ENCODE peak calls at places on chromosomes 11 and 22, in ten cellular contexts. S is colonic mucosa; Q is lower lobe of right lung; F is CD8-positive, alpha-beta T cell; A is suprapubic skin; N is transverse colon; D is mammary epithelial cell; K is HL-60; B is fibroblast of lung; R is uterus. T is an unnamed sample.

GRCh38 chr11:78226684-78227680 is 38.3 kb downstream of the USP35 start:
- DNase-seq in S (no peak), Q (no peak), F (no peak), A (peak), N (no peak), D (no peak), K (no peak), B (no peak), R (no peak), T (no peak)

GRCh38 chr11:129968611-129969419 is 33.8 kb downstream of the PRDM10 start:
- DNase-seq in S (no peak), Q (no peak), F (no peak), A (no peak), N (no peak), D (no peak), K (peak), B (no peak), R (no peak), T (no peak)

GRCh38 chr11:30635401-30635989 is 49.3 kb upstream of the MPPED2 start:
- DNase-seq in S (no peak), Q (no peak), F (no peak), A (no peak), N (no peak), D (no peak), K (no peak), B (peak), R (no peak), T (peak)

GRCh38 chr22:28246392-28246791 is 327.3 kb upstream of the PITPNB start:
- DNase-seq in S (no peak), Q (no peak), F (no peak), A (no peak), N (no peak), D (no peak), K (no peak), B (peak), R (no peak), T (no peak)

GRCh38 chr11:324131-324530 is 3.5 kb upstream of the IFITM3 start:
- DNase-seq in S (no peak), Q (no peak), F (no peak), A (no peak), N (no peak), D (no peak), K (no peak), B (no peak), R (peak), T (peak)

GRCh38 chr11:6646631-6647281 is 8.9 kb downstream of the DCHS1 start:
- DNase-seq in S (peak), Q (no peak), F (peak), A (no peak), N (no peak), D (no peak), K (peak), B (no peak), R (peak), T (peak)

GRCh38 chr11:122733301-122733686 is 77.8 kb downstream of the UBASH3B start:
- DNase-seq in S (no peak), Q (peak), F (no peak), A (no peak), N (no peak), D (no peak), K (no peak), B (peak), R (no peak), T (no peak)

GRCh38 chr11:128765571-128766530 is 72.0 kb downstream of the FLI1 start:
- DNase-seq in S (no peak), Q (no peak), F (no peak), A (no peak), N (no peak), D (no peak), K (no peak), B (peak), R (no peak), T (no peak)

GRCh38 chr11:111540921-111541208 is 345 bp downstream of the LAYN start:
- DNase-seq in S (no peak), Q (no peak), F (no peak), A (no peak), N (no peak), D (no peak), K (no peak), B (no peak), R (no peak), T (no peak)

GRCh38 chr22:44583076-44583760 is 85.2 kb upstream of the RTL6 start:
- DNase-seq in S (no peak), Q (peak), F (no peak), A (peak), N (no peak), D (peak), K (no peak), B (peak), R (peak), T (peak)

GRCh38 chr22:41367039-41367679 is 14.6 kb upstream of the TEF start:
- DNase-seq in S (peak), Q (peak), F (no peak), A (peak), N (peak), D (peak), K (peak), B (peak), R (peak), T (peak)

GRCh38 chr11:57357310-57357709 is 19.2 kb downstream of the P2RX3 start:
- DNase-seq in S (no peak), Q (no peak), F (no peak), A (no peak), N (no peak), D (no peak), K (no peak), B (no peak), R (no peak), T (no peak)

GRCh38 chr11:59765068-59765770 is 10.0 kb downstream of the STX3 start:
- DNase-seq in S (peak), Q (no peak), F (no peak), A (no peak), N (peak), D (no peak), K (no peak), B (no peak), R (no peak), T (no peak)

GRCh38 chr11:130390071-130390758 is 38.2 kb downstream of the ADAMTS8 start:
- DNase-seq in S (no peak), Q (no peak), F (no peak), A (no peak), N (no peak), D (peak), K (no peak), B (peak), R (peak), T (no peak)

GRCh38 chr11:61969838-61970452 is 2.5 kb upstream of the FTH1 start:
- DNase-seq in S (no peak), Q (no peak), F (no peak), A (no peak), N (no peak), D (peak), K (peak), B (peak), R (no peak), T (no peak)

GRCh38 chr11:58958500-58958899 is 19.2 kb downstream of the GLYATL1 start:
- DNase-seq in S (peak), Q (no peak), F (peak), A (no peak), N (peak), D (no peak), K (peak), B (no peak), R (no peak), T (no peak)

GRCh38 chr11:78957481-78958245 is 383.0 kb upstream of the NARS2 start:
- DNase-seq in S (no peak), Q (no peak), F (no peak), A (no peak), N (no peak), D (peak), K (no peak), B (peak), R (no peak), T (no peak)

GRCh38 chr11:114315749-114316368 is 19.7 kb downstream of the NNMT start:
- DNase-seq in S (peak), Q (peak), F (no peak), A (no peak), N (peak), D (no peak), K (no peak), B (no peak), R (peak), T (no peak)

GRCh38 chr11:114316980-114317675 is 20.9 kb downstream of the NNMT start:
- DNase-seq in S (no peak), Q (no peak), F (no peak), A (no peak), N (no peak), D (no peak), K (no peak), B (no peak), R (peak), T (peak)

GRCh38 chr11:114319716-114320328 is 23.6 kb downstream of the NNMT start:
- DNase-seq in S (no peak), Q (no peak), F (no peak), A (no peak), N (no peak), D (no peak), K (no peak), B (no peak), R (no peak), T (no peak)

GRCh38 chr11:114318361-114318760 is 22.2 kb downstream of the NNMT start:
- DNase-seq in S (no peak), Q (no peak), F (no peak), A (no peak), N (no peak), D (no peak), K (no peak), B (no peak), R (no peak), T (no peak)

GRCh38 chr11:114317738-114318137 is 21.5 kb downstream of the NNMT start:
- DNase-seq in S (peak), Q (no peak), F (no peak), A (no peak), N (no peak), D (no peak), K (no peak), B (peak), R (peak), T (no peak)
- TF ChIP-seq CTCF in S (no peak), Q (peak), F (no peak), A (no peak), N (no peak), D (peak), K (no peak), B (peak), R (peak), T (no peak)

GRCh38 chr11:103798456-103798855 is 238.0 kb upstream of the DDI1 start:
- DNase-seq in S (no peak), Q (no peak), F (no peak), A (no peak), N (no peak), D (no peak), K (no peak), B (no peak), R (no peak), T (no peak)

GRCh38 chr11:103798029-103798428 is 238.4 kb upstream of the DDI1 start:
- DNase-seq in S (no peak), Q (no peak), F (no peak), A (no peak), N (no peak), D (no peak), K (no peak), B (peak), R (no peak), T (no peak)

GRCh38 chr11:103789957-103790356 is 246.5 kb upstream of the DDI1 start:
- DNase-seq in S (no peak), Q (no peak), F (no peak), A (no peak), N (no peak), D (no peak), K (no peak), B (no peak), R (no peak), T (no peak)

GRCh38 chr11:103792981-103793468 is 243.4 kb upstream of the DDI1 start:
- DNase-seq in S (no peak), Q (no peak), F (no peak), A (no peak), N (no peak), D (no peak), K (no peak), B (peak), R (no peak), T (no peak)

DNA sequence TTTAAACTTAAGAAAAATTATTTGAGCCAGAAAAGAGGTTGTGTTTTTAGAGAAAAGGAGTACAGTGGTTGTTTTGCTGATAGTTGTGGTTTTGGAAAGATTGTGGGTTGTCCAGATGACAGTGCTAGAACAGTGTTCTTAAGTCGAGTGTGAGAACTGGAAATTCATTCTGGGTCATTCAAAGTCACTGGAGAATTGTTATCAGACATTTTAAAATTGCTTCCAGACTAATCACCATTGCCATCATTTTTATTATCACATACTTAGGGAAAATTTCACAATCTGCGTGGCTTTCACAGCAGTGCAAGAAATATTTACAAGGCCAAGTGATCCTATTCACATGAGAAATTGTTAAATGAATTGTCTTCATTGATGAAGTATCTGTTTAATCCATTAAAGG is 242.2 kb upstream of the DDI1 start:
- DNase-seq in S (no peak), Q (no peak), F (no peak), A (no peak), N (no peak), D (no peak), K (no peak), B (peak), R (no peak), T (no peak)
- H3K27ac ChIP-seq in S (no peak), Q (no peak), F (no peak), A (no peak), N (no peak), D (no peak), K (no peak), B (no peak), R (peak), T (no peak)

DNA sequence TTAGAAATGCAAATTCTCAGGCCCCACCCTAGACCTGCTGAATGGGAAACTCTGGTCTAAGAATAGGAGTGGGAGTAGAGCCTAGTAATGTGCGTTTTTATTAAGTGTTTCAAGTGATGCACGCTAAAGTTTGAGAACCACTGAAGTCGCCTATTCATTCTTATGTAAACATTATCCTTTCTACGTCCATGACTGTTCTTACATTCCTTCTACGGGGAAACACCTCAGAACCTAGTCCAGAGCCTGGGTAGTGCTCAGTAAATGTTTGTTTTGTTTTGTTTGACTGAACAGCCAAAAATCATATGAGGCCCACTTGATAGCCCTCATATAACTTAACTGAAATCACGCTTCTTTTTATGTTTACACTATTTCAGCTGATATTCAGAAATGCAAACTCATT is 29.8 kb downstream of the VSIG10L2 start:
- DNase-seq in S (no peak), Q (no peak), F (no peak), A (no peak), N (no peak), D (no peak), K (no peak), B (no peak), R (no peak), T (no peak)
- H3K4me3 ChIP-seq in S (no peak), Q (no peak), F (no peak), A (no peak), N (no peak), D (no peak), K (no peak), B (no peak), R (no peak), T (no peak)

DNA sequence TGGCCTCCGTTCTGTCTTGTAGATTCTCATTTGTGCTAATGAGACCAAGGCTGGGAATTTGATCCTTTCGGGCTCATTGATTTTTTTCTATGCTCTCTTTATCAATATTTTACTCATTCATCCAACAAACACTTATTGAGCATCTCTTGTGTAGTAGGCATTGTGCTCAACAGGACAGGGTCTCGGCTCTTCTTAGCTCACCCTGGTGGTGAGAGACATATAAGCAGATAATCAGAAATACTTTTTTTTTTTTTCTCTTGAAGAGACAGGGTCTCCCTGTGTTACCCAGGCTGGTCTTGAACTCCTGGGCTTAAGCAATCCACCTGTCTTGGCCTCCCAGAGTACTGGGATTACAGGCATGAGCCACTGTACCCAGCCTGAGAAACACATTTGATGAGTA is 48.0 kb upstream of the SLC5A1 start:
- DNase-seq in S (no peak), Q (no peak), F (no peak), A (no peak), N (no peak), D (no peak), K (no peak), B (no peak), R (no peak), T (no peak)
- TF ChIP-seq CTCF in S (no peak), Q (no peak), F (no peak), A (no peak), N (no peak), D (peak), K (no peak), B (no peak), R (no peak), T (no peak)

GRCh38 chr11:82049199-82049598 is 684.5 kb downstream of the FAM181B start:
- DNase-seq in S (no peak), Q (no peak), F (no peak), A (no peak), N (no peak), D (no peak), K (no peak), B (no peak), R (no peak), T (no peak)
- H3K27ac ChIP-seq in S (no peak), Q (no peak), F (no peak), A (no peak), N (no peak), D (no peak), K (no peak), B (no peak), R (no peak), T (no peak)

DNA sequence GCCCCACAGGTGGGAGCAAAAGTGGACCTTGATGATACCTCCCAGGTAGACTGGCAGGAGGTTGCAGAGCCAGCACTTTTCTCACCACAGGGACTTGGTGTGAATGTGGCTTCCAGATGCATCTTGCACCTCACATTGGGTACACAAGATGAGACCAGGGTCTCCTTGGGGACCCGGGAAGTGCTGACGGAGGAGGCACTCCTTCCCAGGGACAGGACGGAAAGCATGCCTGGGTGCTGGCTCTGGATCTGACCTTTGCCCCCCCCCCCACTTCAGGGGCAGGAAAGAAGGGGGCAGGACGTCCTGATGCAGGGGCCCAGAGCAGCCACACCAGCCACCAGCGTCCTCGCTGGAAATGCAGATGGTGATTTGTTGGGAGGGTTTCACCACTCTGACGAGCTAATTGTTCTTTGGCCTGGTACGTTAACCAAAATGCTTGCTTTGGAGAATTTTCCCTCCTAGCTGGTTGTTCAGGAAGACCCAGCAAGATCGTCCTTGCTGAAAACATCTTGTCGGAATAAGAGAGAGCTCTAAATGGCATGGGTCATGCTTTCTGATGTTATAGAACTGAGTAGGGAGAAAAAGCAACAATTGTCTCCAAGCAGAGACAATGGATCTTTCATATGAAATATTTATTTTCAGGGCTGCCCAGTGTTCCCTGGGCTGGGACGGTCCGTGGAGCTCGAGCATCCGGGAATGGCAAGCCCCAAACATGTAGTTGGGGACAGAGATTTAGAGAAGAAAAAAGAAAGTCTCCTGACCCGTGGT is 74.4 kb upstream of the PPARA start:
- DNase-seq in S (no peak), Q (peak), F (no peak), A (peak), N (peak), D (peak), K (no peak), B (no peak), R (peak), T (peak)
- H3K4me3 ChIP-seq in S (peak), Q (peak), F (no peak), A (peak), N (peak), D (peak), K (no peak), B (peak), R (peak), T (peak)

GRCh38 chr11:32154275-32154674 is 63.4 kb downstream of the RCN1 start:
- DNase-seq in S (no peak), Q (no peak), F (no peak), A (no peak), N (no peak), D (peak), K (no peak), B (peak), R (no peak), T (no peak)
- TF ChIP-seq CTCF in S (no peak), Q (no peak), F (no peak), A (no peak), N (no peak), D (peak), K (no peak), B (peak), R (no peak), T (no peak)

GRCh38 chr11:132035228-132035627 is 664.8 kb downstream of the NTM start:
- DNase-seq in S (no peak), Q (no peak), F (no peak), A (no peak), N (no peak), D (no peak), K (no peak), B (no peak), R (no peak), T (no peak)

GRCh38 chr11:132032555-132032954 is 662.1 kb downstream of the NTM start:
- DNase-seq in S (no peak), Q (no peak), F (no peak), A (no peak), N (no peak), D (peak), K (no peak), B (peak), R (no peak), T (no peak)

GRCh38 chr11:132030896-132031295 is 660.5 kb downstream of the NTM start:
- DNase-seq in S (no peak), Q (no peak), F (no peak), A (no peak), N (no peak), D (no peak), K (no peak), B (peak), R (no peak), T (no peak)

GRCh38 chr11:132035736-132036135 is 665.3 kb downstream of the NTM start:
- DNase-seq in S (no peak), Q (no peak), F (no peak), A (no peak), N (no peak), D (no peak), K (no peak), B (no peak), R (no peak), T (no peak)

DNA sequence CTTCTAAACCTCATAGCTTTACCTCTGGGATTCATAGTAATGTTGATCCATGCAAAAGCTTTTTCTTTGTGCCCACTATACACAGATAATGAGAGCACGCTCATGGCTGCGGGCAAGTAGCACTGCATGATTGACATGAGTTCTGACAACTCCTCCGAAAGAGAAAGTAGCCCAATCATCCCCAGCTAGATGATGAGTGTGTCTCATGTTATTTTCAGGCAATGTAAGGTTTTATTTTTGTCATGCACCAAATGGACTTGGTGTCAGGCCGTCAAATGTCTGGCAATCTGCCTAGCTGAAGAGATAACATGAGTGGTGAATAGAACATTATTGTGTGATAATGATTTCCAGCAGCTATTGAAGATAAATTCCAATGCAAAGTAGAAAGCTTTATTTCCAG is 662.6 kb downstream of the NTM start:
- DNase-seq in S (no peak), Q (no peak), F (no peak), A (no peak), N (no peak), D (no peak), K (no peak), B (no peak), R (no peak), T (no peak)
- H3K27ac ChIP-seq in S (no peak), Q (no peak), F (no peak), A (no peak), N (no peak), D (no peak), K (no peak), B (peak), R (no peak), T (no peak)

T was measured in sigmoid colon.